ENCODE peak calls at places on chromosome 3, in four cellular contexts. F, Z, G and P are unnamed samples.

GRCh38 chr3:38648024-38648658 is 1.3 kb downstream of the SCN5A start:
- DNase-seq in F (no peak), Z (no peak), G (no peak), P (no peak)

GRCh38 chr3:157785071-157785826 is 282.0 kb upstream of the VEPH1 start:
- DNase-seq in F (no peak), Z (no peak), G (peak), P (no peak)

GRCh38 chr3:72591522-72592421 is 256.5 kb downstream of the SHQ1 start:
- DNase-seq in F (no peak), Z (no peak), G (peak), P (no peak)

GRCh38 chr3:19147905-19148767 is at the start of gene KCNH8:
- DNase-seq in F (no peak), Z (no peak), G (peak), P (no peak)

GRCh38 chr3:44893097-44893496 is 18.7 kb downstream of the TGM4 start:
- DNase-seq in F (no peak), Z (no peak), G (no peak), P (no peak)

GRCh38 chr3:122322095-122323075 is 2.7 kb upstream of the CSTA start:
- DNase-seq in F (peak), Z (no peak), G (no peak), P (no peak)

GRCh38 chr3:85835857-85836470 is 877.2 kb downstream of the CADM2 start:
- DNase-seq in F (no peak), Z (no peak), G (no peak), P (no peak)

GRCh38 chr3:64655160-64655559 is 32.6 kb downstream of the ADAMTS9 start:
- DNase-seq in F (no peak), Z (no peak), G (no peak), P (no peak)

GRCh38 chr3:171026584-171027293 is at the start of gene SLC2A2:
- DNase-seq in F (no peak), Z (no peak), G (no peak), P (no peak)

GRCh38 chr3:88000853-88001252 is 58.0 kb downstream of the CGGBP1 start:
- DNase-seq in F (peak), Z (no peak), G (no peak), P (no peak)

GRCh38 chr3:100561459-100562158 is 47.8 kb upstream of the ADGRG7 start:
- DNase-seq in F (no peak), Z (no peak), G (no peak), P (no peak)

GRCh38 chr3:78143000-78143399 is 1103.1 kb downstream of the ROBO2 start:
- DNase-seq in F (no peak), Z (no peak), G (no peak), P (no peak)

GRCh38 chr3:12178091-12178820 is 19.5 kb upstream of the TIMP4 start:
- DNase-seq in F (peak), Z (no peak), G (no peak), P (no peak)

GRCh38 chr3:155069729-155070128 is 10.4 kb upstream of the MME start:
- DNase-seq in F (no peak), Z (no peak), G (no peak), P (no peak)

GRCh38 chr3:150077581-150078247 is 107.0 kb upstream of the PFN2 start:
- DNase-seq in F (no peak), Z (no peak), G (peak), P (no peak)

GRCh38 chr3:195451373-195452000 is 8.7 kb upstream of the ACAP2 start:
- DNase-seq in F (no peak), Z (no peak), G (no peak), P (no peak)

GRCh38 chr3:24166518-24166917 is 221.4 kb downstream of the NR1D2 start:
- DNase-seq in F (no peak), Z (no peak), G (no peak), P (no peak)

GRCh38 chr3:15520185-15520584 is 1.3 kb downstream of the COLQ start:
- DNase-seq in F (no peak), Z (no peak), G (no peak), P (no peak)

GRCh38 chr3:49362579-49362978 is 4.4 kb upstream of the GPX1 start:
- DNase-seq in F (no peak), Z (no peak), G (no peak), P (no peak)

GRCh38 chr3:187292631-187293513 is 1.3 kb upstream of the MASP1 start:
- DNase-seq in F (no peak), Z (no peak), G (no peak), P (no peak)

GRCh38 chr3:16401273-16401672 is 112.2 kb downstream of the RFTN1 start:
- DNase-seq in F (no peak), Z (no peak), G (no peak), P (no peak)

GRCh38 chr3:109337393-109337792 is at the start of gene DPPA4:
- DNase-seq in F (no peak), Z (no peak), G (no peak), P (no peak)

GRCh38 chr3:52468336-52468735 is 12.9 kb downstream of the NISCH start:
- DNase-seq in F (peak), Z (no peak), G (no peak), P (no peak)

GRCh38 chr3:52472239-52472783 is 16.9 kb downstream of the NISCH start:
- DNase-seq in F (no peak), Z (no peak), G (no peak), P (no peak)

GRCh38 chr3:52471371-52472238 is 16.2 kb downstream of the NISCH start:
- DNase-seq in F (peak), Z (no peak), G (peak), P (no peak)

GRCh38 chr3:52470920-52471319 is 15.5 kb downstream of the NISCH start:
- DNase-seq in F (no peak), Z (no peak), G (no peak), P (no peak)

GRCh38 chr3:52469001-52469400 is 13.6 kb downstream of the NISCH start:
- DNase-seq in F (no peak), Z (no peak), G (no peak), P (no peak)
- TF ChIP-seq SPI1 in F (no peak), Z (no peak), G (no peak), P (no peak)

DNA sequence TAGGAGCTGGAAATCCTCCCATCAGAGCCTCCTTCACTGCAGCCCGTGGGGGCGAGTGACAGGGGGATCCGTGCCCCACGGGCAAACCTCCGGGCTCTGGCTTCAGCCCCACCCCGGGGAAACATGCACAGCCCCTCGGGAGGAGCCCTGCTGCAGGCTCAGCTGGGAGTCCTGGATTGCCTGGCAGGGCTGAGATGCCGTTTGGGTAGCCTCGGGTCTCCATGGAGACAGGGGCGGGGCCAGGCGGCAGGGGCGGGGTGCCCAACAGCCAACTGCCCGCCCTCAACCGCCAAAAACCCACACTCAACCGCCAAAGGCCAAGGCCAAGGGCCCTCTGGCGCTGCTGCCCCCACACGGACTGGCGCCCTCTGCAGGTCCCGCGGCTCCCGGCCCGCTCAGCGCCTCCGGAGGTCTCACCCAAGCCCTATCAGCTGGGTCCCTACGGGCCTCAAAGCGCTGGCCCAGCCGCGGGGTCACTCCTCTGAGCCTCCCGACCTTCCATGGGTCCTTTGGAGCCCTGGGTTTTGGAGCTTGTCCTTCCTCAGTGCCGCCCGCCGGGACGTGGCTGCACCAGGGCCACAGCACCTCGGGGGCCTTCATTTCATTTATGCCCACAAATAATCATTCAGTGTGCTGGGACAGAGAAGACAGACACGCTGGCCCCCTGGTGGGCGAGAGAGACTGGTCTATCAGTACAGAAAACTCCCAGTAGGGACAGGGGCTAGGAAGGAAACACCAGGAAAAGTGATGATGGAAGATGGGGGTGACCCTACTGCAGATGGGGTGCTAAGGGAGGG is 33.5 kb upstream of the ACAD9 start:
- DNase-seq in F (peak), Z (peak), G (peak), P (peak)
- TF ChIP-seq SPI1 in F (no peak), Z (no peak), G (no peak), P (no peak)

GRCh38 chr3:185712337-185712736 is 112.5 kb downstream of the IGF2BP2 start:
- DNase-seq in F (no peak), Z (no peak), G (no peak), P (no peak)
- TF ChIP-seq SPI1 in F (no peak), Z (no peak), G (no peak), P (no peak)

GRCh38 chr3:126629999-126630398 is 24.9 kb downstream of the TXNRD3 start:
- DNase-seq in F (no peak), Z (no peak), G (peak), P (no peak)
- TF ChIP-seq SPI1 in F (no peak), Z (no peak), G (no peak), P (no peak)

GRCh38 chr3:125175321-125176078 is 37.0 kb downstream of the SLC12A8 start:
- DNase-seq in F (no peak), Z (no peak), G (no peak), P (no peak)

GRCh38 chr3:125177746-125178145 is 34.8 kb downstream of the SLC12A8 start:
- DNase-seq in F (no peak), Z (no peak), G (no peak), P (no peak)

GRCh38 chr3:125179528-125180240 is 32.9 kb downstream of the SLC12A8 start:
- DNase-seq in F (no peak), Z (no peak), G (no peak), P (no peak)
- TF ChIP-seq SPI1 in F (no peak), Z (no peak), G (no peak), P (peak)

GRCh38 chr3:129599607-129600006 is 6.9 kb downstream of the PLXND1 start:
- DNase-seq in F (peak), Z (no peak), G (peak), P (no peak)
- TF ChIP-seq SPI1 in F (peak), Z (no peak), G (no peak), P (no peak)

GRCh38 chr3:5197470-5198312 is 10.2 kb downstream of the EDEM1 start:
- DNase-seq in F (peak), Z (peak), G (peak), P (no peak)
- TF ChIP-seq SPI1 in F (no peak), Z (peak), G (no peak), P (peak)

GRCh38 chr3:4245671-4246070 is 57.5 kb upstream of the SETMAR start:
- DNase-seq in F (no peak), Z (no peak), G (no peak), P (no peak)

GRCh38 chr3:4247391-4247790 is 55.8 kb upstream of the SETMAR start:
- DNase-seq in F (no peak), Z (no peak), G (no peak), P (no peak)

GRCh38 chr3:4235690-4236089 is 67.5 kb upstream of the SETMAR start:
- DNase-seq in F (no peak), Z (no peak), G (no peak), P (no peak)

GRCh38 chr3:4241595-4242170 is 61.5 kb upstream of the SETMAR start:
- DNase-seq in F (no peak), Z (no peak), G (peak), P (no peak)
- TF ChIP-seq SPI1 in F (no peak), Z (no peak), G (no peak), P (no peak)